ENCODE peak calls at places on chromosome 6, in ten cellular contexts. H is SW 1271; O is RCC 7860; V is non-pigmented ciliary epithelial cell; Q is T-helper 9 cell; R is anterior cingulate cortex; I is ovary; C is stimulated activated CD4-positive, alpha-beta T cell treated with anti-CD3 and anti-CD28 coated beads, Interleukin-4, amount 100 ng/mL, for 1 hour; U is nucleus accumbens; E is posterior cingulate gyrus. A is an unnamed sample.

GRCh38 chr6:138105446-138105845 is 1.8 kb downstream of the PERP start:
- DNase-seq in H (no peak), O (no peak), V (no peak), Q (no peak), R (no peak), I (no peak), C (no peak), U (no peak), E (no peak), A (no peak)

GRCh38 chr6:170403451-170403850 is 96.9 kb downstream of the FAM120B start:
- DNase-seq in H (no peak), O (no peak), V (peak), Q (no peak), R (no peak), I (no peak), C (no peak), U (no peak), E (no peak), A (no peak)

GRCh38 chr6:155185544-155185943 is 78.3 kb upstream of the CLDN20 start:
- DNase-seq in H (no peak), O (peak), V (no peak), Q (no peak), R (no peak), I (no peak), C (peak), U (no peak), E (no peak), A (no peak)

GRCh38 chr6:3208096-3208774 is 19.2 kb downstream of the TUBB2B start:
- DNase-seq in H (no peak), O (peak), V (peak), Q (no peak), R (no peak), I (no peak), C (no peak), U (no peak), E (peak), A (no peak)

GRCh38 chr6:28977351-28978136 is 27.6 kb downstream of the ZNF311 start:
- DNase-seq in H (no peak), O (no peak), V (no peak), Q (no peak), R (no peak), I (no peak), C (peak), U (no peak), E (peak), A (peak)

GRCh38 chr6:84220809-84221409 is 6.5 kb downstream of the CEP162 start:
- DNase-seq in H (peak), O (peak), V (peak), Q (no peak), R (no peak), I (no peak), C (no peak), U (no peak), E (no peak), A (no peak)

GRCh38 chr6:43090557-43090952 is 14.4 kb downstream of the PTK7 start:
- DNase-seq in H (no peak), O (no peak), V (no peak), Q (no peak), R (no peak), I (no peak), C (no peak), U (no peak), E (no peak), A (no peak)

GRCh38 chr6:14232889-14233288 is 115.3 kb downstream of the CD83 start:
- DNase-seq in H (no peak), O (no peak), V (no peak), Q (no peak), R (no peak), I (no peak), C (no peak), U (no peak), E (no peak), A (no peak)

GRCh38 chr6:4914412-4915159 is 89.3 kb downstream of the RPP40 start:
- DNase-seq in H (no peak), O (peak), V (no peak), Q (no peak), R (no peak), I (no peak), C (no peak), U (no peak), E (no peak), A (no peak)

GRCh38 chr6:138031417-138031816 is 75.8 kb downstream of the PERP start:
- DNase-seq in H (no peak), O (no peak), V (no peak), Q (no peak), R (no peak), I (no peak), C (no peak), U (no peak), E (no peak), A (no peak)

GRCh38 chr6:82176616-82177015 is 70.9 kb downstream of the IBTK start:
- DNase-seq in H (no peak), O (no peak), V (no peak), Q (no peak), R (no peak), I (no peak), C (no peak), U (no peak), E (no peak), A (no peak)

GRCh38 chr6:112802154-112802553 is 455.0 kb downstream of the RFPL4B start:
- DNase-seq in H (peak), O (peak), V (peak), Q (no peak), R (no peak), I (no peak), C (no peak), U (no peak), E (no peak), A (no peak)

GRCh38 chr6:99943846-99944245 is 50.2 kb downstream of the MCHR2 start:
- DNase-seq in H (no peak), O (no peak), V (no peak), Q (no peak), R (no peak), I (no peak), C (no peak), U (no peak), E (no peak), A (no peak)

GRCh38 chr6:18265787-18266523 is 1.6 kb upstream of the DEK start:
- DNase-seq in H (no peak), O (no peak), V (no peak), Q (no peak), R (no peak), I (no peak), C (no peak), U (no peak), E (no peak), A (no peak)

GRCh38 chr6:25405442-25405841 is 126.3 kb downstream of the CARMIL1 start:
- DNase-seq in H (no peak), O (no peak), V (no peak), Q (no peak), R (no peak), I (no peak), C (no peak), U (no peak), E (no peak), A (no peak)

GRCh38 chr6:166861961-166862286 is 94.4 kb downstream of the RNASET2 start:
- DNase-seq in H (no peak), O (no peak), V (no peak), Q (no peak), R (no peak), I (no peak), C (no peak), U (no peak), E (no peak), A (no peak)

GRCh38 chr6:16184129-16184528 is 54.3 kb upstream of the GMPR start:
- DNase-seq in H (peak), O (no peak), V (no peak), Q (no peak), R (no peak), I (no peak), C (no peak), U (no peak), E (no peak), A (no peak)

GRCh38 chr6:1393641-1394283 is 4.4 kb downstream of the FOXF2 start:
- DNase-seq in H (no peak), O (no peak), V (no peak), Q (no peak), R (no peak), I (no peak), C (no peak), U (no peak), E (no peak), A (no peak)

GRCh38 chr6:155492061-155492735 is 36.6 kb upstream of the NOX3 start:
- DNase-seq in H (no peak), O (no peak), V (no peak), Q (no peak), R (no peak), I (no peak), C (no peak), U (no peak), E (no peak), A (no peak)

GRCh38 chr6:48990746-48991145 is 472.3 kb downstream of the MMUT start:
- DNase-seq in H (no peak), O (no peak), V (no peak), Q (no peak), R (no peak), I (no peak), C (no peak), U (no peak), E (no peak), A (no peak)

GRCh38 chr6:36127462-36128016 is 2.8 kb upstream of the MAPK13 start:
- DNase-seq in H (peak), O (peak), V (peak), Q (no peak), R (no peak), I (no peak), C (no peak), U (no peak), E (no peak), A (peak)

GRCh38 chr6:54267798-54268197 is 40.4 kb upstream of the TINAG start:
- DNase-seq in H (peak), O (no peak), V (no peak), Q (no peak), R (no peak), I (no peak), C (no peak), U (no peak), E (no peak), A (no peak)

GRCh38 chr6:143368426-143368825 is 82.1 kb downstream of the ADAT2 start:
- DNase-seq in H (no peak), O (peak), V (peak), Q (no peak), R (no peak), I (no peak), C (no peak), U (no peak), E (no peak), A (no peak)

GRCh38 chr6:17971128-17972073 is 16.0 kb downstream of the KIF13A start:
- DNase-seq in H (no peak), O (peak), V (no peak), Q (no peak), R (no peak), I (no peak), C (no peak), U (no peak), E (no peak), A (no peak)

GRCh38 chr6:105164418-105164817 is 15.4 kb downstream of the POPDC3 start:
- DNase-seq in H (no peak), O (no peak), V (no peak), Q (no peak), R (no peak), I (no peak), C (no peak), U (no peak), E (no peak), A (peak)

GRCh38 chr6:45922728-45923351 is 92.8 kb downstream of the CLIC5 start:
- DNase-seq in H (peak), O (peak), V (peak), Q (peak), R (peak), I (peak), C (peak), U (peak), E (peak), A (peak)

GRCh38 chr6:87291879-87292278 is 30.5 kb upstream of the SMIM8 start:
- DNase-seq in H (no peak), O (no peak), V (no peak), Q (no peak), R (no peak), I (no peak), C (no peak), U (no peak), E (no peak), A (no peak)

GRCh38 chr6:166119116-166119911 is 48.3 kb downstream of the TBXT start:
- DNase-seq in H (no peak), O (no peak), V (no peak), Q (no peak), R (no peak), I (no peak), C (no peak), U (no peak), E (no peak), A (no peak)

GRCh38 chr6:35294308-35294945 is 3.2 kb upstream of the DEF6 start:
- DNase-seq in H (no peak), O (peak), V (no peak), Q (peak), R (no peak), I (no peak), C (peak), U (no peak), E (peak), A (peak)

GRCh38 chr6:87575423-87575822 is 14.4 kb downstream of the RARS2 start:
- DNase-seq in H (no peak), O (no peak), V (no peak), Q (no peak), R (no peak), I (no peak), C (no peak), U (no peak), E (no peak), A (no peak)

GRCh38 chr6:97586344-97586743 is 303.3 kb upstream of the MMS22L start:
- DNase-seq in H (no peak), O (no peak), V (no peak), Q (no peak), R (no peak), I (no peak), C (no peak), U (no peak), E (no peak), A (no peak)

GRCh38 chr6:125346926-125347563 is 45.3 kb upstream of the HDDC2 start:
- DNase-seq in H (no peak), O (no peak), V (no peak), Q (no peak), R (no peak), I (no peak), C (no peak), U (no peak), E (no peak), A (no peak)

GRCh38 chr6:121008553-121008952 is 325.7 kb downstream of the TBC1D32 start:
- DNase-seq in H (no peak), O (no peak), V (peak), Q (no peak), R (no peak), I (no peak), C (no peak), U (no peak), E (no peak), A (no peak)